ENCODE peak calls at places on chromosomes 11 and 22, in seven cellular contexts. One of them, this sample, is unnamed.

GRCh38 chr11:70203749-70204465 is 811 bp downstream of the FADD start:
- DNase-seq in stimulated activated CD4-positive, alpha-beta T cell treated with anti-CD3 and anti-CD28 coated beads, Interleukin-2, amount 100 ng/mL, for 24 hours: peak
- DNase-seq in fibroblast of lung: peak
- DNase-seq in stomach: peak
- DNase-seq in memory B cell: peak
- DNase-seq in activated gamma-delta T cell: no peak
- DNase-seq in SJSA1: peak
- DNase-seq in this sample: peak

GRCh38 chr11:114072978-114073377 is 13.5 kb downstream of the ZBTB16 start:
- DNase-seq in memory B cell: no peak
- DNase-seq in stimulated activated CD4-positive, alpha-beta T cell treated with anti-CD3 and anti-CD28 coated beads, Interleukin-2, amount 100 ng/mL, for 24 hours: no peak
- DNase-seq in stomach: no peak
- DNase-seq in activated gamma-delta T cell: no peak
- DNase-seq in fibroblast of lung: no peak
- DNase-seq in SJSA1: no peak
- DNase-seq in this sample: peak

GRCh38 chr11:71145368-71145767 is 107.0 kb downstream of the SHANK2 start:
- DNase-seq in activated gamma-delta T cell: no peak
- DNase-seq in stomach: no peak
- DNase-seq in memory B cell: no peak
- DNase-seq in fibroblast of lung: no peak
- DNase-seq in SJSA1: no peak
- DNase-seq in stimulated activated CD4-positive, alpha-beta T cell treated with anti-CD3 and anti-CD28 coated beads, Interleukin-2, amount 100 ng/mL, for 24 hours: no peak
- DNase-seq in this sample: peak

GRCh38 chr22:17786435-17787158 is 12.3 kb upstream of the BID start:
- DNase-seq in stomach: peak
- DNase-seq in memory B cell: no peak
- DNase-seq in SJSA1: no peak
- DNase-seq in activated gamma-delta T cell: no peak
- DNase-seq in stimulated activated CD4-positive, alpha-beta T cell treated with anti-CD3 and anti-CD28 coated beads, Interleukin-2, amount 100 ng/mL, for 24 hours: no peak
- DNase-seq in fibroblast of lung: peak
- DNase-seq in this sample: no peak

GRCh38 chr22:31347251-31348008 is 1.3 kb upstream of the PATZ1 start:
- DNase-seq in SJSA1: peak
- DNase-seq in stimulated activated CD4-positive, alpha-beta T cell treated with anti-CD3 and anti-CD28 coated beads, Interleukin-2, amount 100 ng/mL, for 24 hours: peak
- DNase-seq in memory B cell: peak
- DNase-seq in activated gamma-delta T cell: peak
- DNase-seq in fibroblast of lung: peak
- DNase-seq in stomach: peak
- DNase-seq in this sample: peak

GRCh38 chr22:27317961-27318360 is 483.6 kb downstream of the MN1 start:
- DNase-seq in SJSA1: no peak
- DNase-seq in activated gamma-delta T cell: no peak
- DNase-seq in stimulated activated CD4-positive, alpha-beta T cell treated with anti-CD3 and anti-CD28 coated beads, Interleukin-2, amount 100 ng/mL, for 24 hours: no peak
- DNase-seq in fibroblast of lung: no peak
- DNase-seq in stomach: no peak
- DNase-seq in memory B cell: no peak
- DNase-seq in this sample: no peak

GRCh38 chr11:503179-503981 is 3.7 kb downstream of the RNH1 start:
- DNase-seq in stomach: no peak
- DNase-seq in stimulated activated CD4-positive, alpha-beta T cell treated with anti-CD3 and anti-CD28 coated beads, Interleukin-2, amount 100 ng/mL, for 24 hours: peak
- DNase-seq in fibroblast of lung: peak
- DNase-seq in activated gamma-delta T cell: no peak
- DNase-seq in memory B cell: no peak
- DNase-seq in SJSA1: no peak
- DNase-seq in this sample: peak

GRCh38 chr11:101458161-101458560 is 125.6 kb downstream of the TRPC6 start:
- DNase-seq in activated gamma-delta T cell: no peak
- DNase-seq in memory B cell: no peak
- DNase-seq in SJSA1: no peak
- DNase-seq in stomach: no peak
- DNase-seq in fibroblast of lung: no peak
- DNase-seq in stimulated activated CD4-positive, alpha-beta T cell treated with anti-CD3 and anti-CD28 coated beads, Interleukin-2, amount 100 ng/mL, for 24 hours: no peak
- DNase-seq in this sample: no peak

GRCh38 chr22:27870234-27871191 is 48.5 kb downstream of the PITPNB start:
- DNase-seq in SJSA1: no peak
- DNase-seq in fibroblast of lung: no peak
- DNase-seq in memory B cell: no peak
- DNase-seq in activated gamma-delta T cell: no peak
- DNase-seq in stomach: no peak
- DNase-seq in stimulated activated CD4-positive, alpha-beta T cell treated with anti-CD3 and anti-CD28 coated beads, Interleukin-2, amount 100 ng/mL, for 24 hours: no peak
- DNase-seq in this sample: no peak

GRCh38 chr11:1053121-1053901 is 16.8 kb upstream of the MUC6 start:
- DNase-seq in activated gamma-delta T cell: no peak
- DNase-seq in stomach: no peak
- DNase-seq in memory B cell: no peak
- DNase-seq in SJSA1: no peak
- DNase-seq in stimulated activated CD4-positive, alpha-beta T cell treated with anti-CD3 and anti-CD28 coated beads, Interleukin-2, amount 100 ng/mL, for 24 hours: no peak
- DNase-seq in fibroblast of lung: no peak
- DNase-seq in this sample: peak

GRCh38 chr11:61724437-61724836 is 28.0 kb upstream of the MYRF start:
- DNase-seq in SJSA1: no peak
- DNase-seq in stimulated activated CD4-positive, alpha-beta T cell treated with anti-CD3 and anti-CD28 coated beads, Interleukin-2, amount 100 ng/mL, for 24 hours: no peak
- DNase-seq in fibroblast of lung: no peak
- DNase-seq in activated gamma-delta T cell: no peak
- DNase-seq in memory B cell: no peak
- DNase-seq in stomach: no peak
- DNase-seq in this sample: no peak

GRCh38 chr11:75320046-75320618 is 31.3 kb downstream of the ARRB1 start:
- DNase-seq in SJSA1: no peak
- DNase-seq in memory B cell: no peak
- DNase-seq in stomach: no peak
- DNase-seq in stimulated activated CD4-positive, alpha-beta T cell treated with anti-CD3 and anti-CD28 coated beads, Interleukin-2, amount 100 ng/mL, for 24 hours: no peak
- DNase-seq in fibroblast of lung: no peak
- DNase-seq in activated gamma-delta T cell: no peak
- DNase-seq in this sample: no peak

GRCh38 chr11:11981840-11982239 is 26.6 kb downstream of the DKK3 start:
- DNase-seq in stomach: no peak
- DNase-seq in memory B cell: no peak
- DNase-seq in activated gamma-delta T cell: no peak
- DNase-seq in stimulated activated CD4-positive, alpha-beta T cell treated with anti-CD3 and anti-CD28 coated beads, Interleukin-2, amount 100 ng/mL, for 24 hours: no peak
- DNase-seq in SJSA1: no peak
- DNase-seq in fibroblast of lung: no peak
- DNase-seq in this sample: peak

GRCh38 chr11:3984896-3985295 is 109.7 kb upstream of the RRM1 start:
- DNase-seq in stimulated activated CD4-positive, alpha-beta T cell treated with anti-CD3 and anti-CD28 coated beads, Interleukin-2, amount 100 ng/mL, for 24 hours: peak
- DNase-seq in fibroblast of lung: peak
- DNase-seq in SJSA1: no peak
- DNase-seq in memory B cell: no peak
- DNase-seq in stomach: no peak
- DNase-seq in activated gamma-delta T cell: no peak
- DNase-seq in this sample: no peak

GRCh38 chr11:62487698-62488551 is 58.7 kb downstream of the AHNAK start:
- DNase-seq in stimulated activated CD4-positive, alpha-beta T cell treated with anti-CD3 and anti-CD28 coated beads, Interleukin-2, amount 100 ng/mL, for 24 hours: no peak
- DNase-seq in activated gamma-delta T cell: no peak
- DNase-seq in stomach: no peak
- DNase-seq in fibroblast of lung: peak
- DNase-seq in SJSA1: no peak
- DNase-seq in memory B cell: no peak
- DNase-seq in this sample: no peak

GRCh38 chr11:8168485-8169257 is at the start of gene RIC3:
- DNase-seq in activated gamma-delta T cell: no peak
- DNase-seq in stimulated activated CD4-positive, alpha-beta T cell treated with anti-CD3 and anti-CD28 coated beads, Interleukin-2, amount 100 ng/mL, for 24 hours: peak
- DNase-seq in fibroblast of lung: no peak
- DNase-seq in SJSA1: no peak
- DNase-seq in memory B cell: peak
- DNase-seq in stomach: peak
- DNase-seq in this sample: peak

GRCh38 chr11:7936615-7937014 is 4.9 kb downstream of the OR10A3 start:
- DNase-seq in stomach: peak
- DNase-seq in memory B cell: no peak
- DNase-seq in SJSA1: no peak
- DNase-seq in stimulated activated CD4-positive, alpha-beta T cell treated with anti-CD3 and anti-CD28 coated beads, Interleukin-2, amount 100 ng/mL, for 24 hours: no peak
- DNase-seq in fibroblast of lung: no peak
- DNase-seq in activated gamma-delta T cell: no peak
- DNase-seq in this sample: no peak

GRCh38 chr11:111531687-111532364 is 8.7 kb upstream of the LAYN start:
- DNase-seq in SJSA1: peak
- DNase-seq in fibroblast of lung: peak
- DNase-seq in stomach: no peak
- DNase-seq in stimulated activated CD4-positive, alpha-beta T cell treated with anti-CD3 and anti-CD28 coated beads, Interleukin-2, amount 100 ng/mL, for 24 hours: peak
- DNase-seq in activated gamma-delta T cell: no peak
- DNase-seq in memory B cell: no peak
- DNase-seq in this sample: no peak

GRCh38 chr11:1336836-1337646 is 27.6 kb upstream of the TOLLIP start:
- DNase-seq in activated gamma-delta T cell: peak
- DNase-seq in memory B cell: peak
- DNase-seq in fibroblast of lung: no peak
- DNase-seq in stomach: no peak
- DNase-seq in stimulated activated CD4-positive, alpha-beta T cell treated with anti-CD3 and anti-CD28 coated beads, Interleukin-2, amount 100 ng/mL, for 24 hours: peak
- DNase-seq in SJSA1: no peak
- DNase-seq in this sample: peak

GRCh38 chr11:110296226-110297081 is at the start of gene RDX:
- DNase-seq in memory B cell: peak
- DNase-seq in SJSA1: peak
- DNase-seq in fibroblast of lung: peak
- DNase-seq in stomach: peak
- DNase-seq in stimulated activated CD4-positive, alpha-beta T cell treated with anti-CD3 and anti-CD28 coated beads, Interleukin-2, amount 100 ng/mL, for 24 hours: peak
- DNase-seq in activated gamma-delta T cell: peak
- DNase-seq in this sample: peak

GRCh38 chr11:10348650-10349280 is 43.9 kb downstream of the ADM start:
- DNase-seq in SJSA1: no peak
- DNase-seq in fibroblast of lung: peak
- DNase-seq in memory B cell: no peak
- DNase-seq in stomach: no peak
- DNase-seq in activated gamma-delta T cell: no peak
- DNase-seq in stimulated activated CD4-positive, alpha-beta T cell treated with anti-CD3 and anti-CD28 coated beads, Interleukin-2, amount 100 ng/mL, for 24 hours: no peak
- DNase-seq in this sample: no peak

GRCh38 chr11:2421226-2421994 is 20.9 kb downstream of the TSSC4 start:
- DNase-seq in stimulated activated CD4-positive, alpha-beta T cell treated with anti-CD3 and anti-CD28 coated beads, Interleukin-2, amount 100 ng/mL, for 24 hours: no peak
- DNase-seq in activated gamma-delta T cell: no peak
- DNase-seq in memory B cell: no peak
- DNase-seq in stomach: no peak
- DNase-seq in fibroblast of lung: no peak
- DNase-seq in SJSA1: no peak
- DNase-seq in this sample: no peak

GRCh38 chr11:46119352-46120216 is 1.7 kb downstream of the PHF21A start:
- DNase-seq in stimulated activated CD4-positive, alpha-beta T cell treated with anti-CD3 and anti-CD28 coated beads, Interleukin-2, amount 100 ng/mL, for 24 hours: peak
- DNase-seq in SJSA1: peak
- DNase-seq in stomach: peak
- DNase-seq in fibroblast of lung: peak
- DNase-seq in memory B cell: peak
- DNase-seq in activated gamma-delta T cell: no peak
- DNase-seq in this sample: peak

GRCh38 chr11:28259177-28259843 is 151.1 kb downstream of the METTL15 start:
- DNase-seq in fibroblast of lung: no peak
- DNase-seq in SJSA1: no peak
- DNase-seq in memory B cell: no peak
- DNase-seq in activated gamma-delta T cell: no peak
- DNase-seq in stimulated activated CD4-positive, alpha-beta T cell treated with anti-CD3 and anti-CD28 coated beads, Interleukin-2, amount 100 ng/mL, for 24 hours: no peak
- DNase-seq in stomach: no peak
- DNase-seq in this sample: no peak

This sample was measured in upper lobe of right lung.